ENCODE peak calls at places on chromosome 16, in seven cellular contexts. One of them, this sample, is unnamed.

GRCh38 chr16:87834668-87835473 is 34.4 kb downstream of the SLC7A5 start:
- DNase-seq in neuronal stem cell: no peak
- DNase-seq in IMR-90: peak; percentile 65
- DNase-seq in hepatocyte: peak; percentile 81
- DNase-seq in GM23338: no peak
- DNase-seq in mammary epithelial cell: no peak
- DNase-seq in neural progenitor cell: no peak
- DNase-seq in this sample: no peak

GRCh38 chr16:2250652-2251280 is 621 bp downstream of the ECI1 start:
- DNase-seq in GM23338: peak; percentile 47
- DNase-seq in hepatocyte: no peak
- DNase-seq in IMR-90: no peak
- DNase-seq in neuronal stem cell: peak; percentile 24
- DNase-seq in mammary epithelial cell: peak; percentile 53
- DNase-seq in neural progenitor cell: no peak
- DNase-seq in this sample: no peak

GRCh38 chr16:4386951-4387565 is 15.4 kb downstream of the VASN start:
- DNase-seq in hepatocyte: no peak
- DNase-seq in neural progenitor cell: no peak
- DNase-seq in GM23338: no peak
- DNase-seq in IMR-90: no peak
- DNase-seq in neuronal stem cell: no peak
- DNase-seq in mammary epithelial cell: no peak
- DNase-seq in this sample: no peak

GRCh38 chr16:28163699-28164584 is 47.8 kb downstream of the XPO6 start:
- DNase-seq in IMR-90: peak; percentile 73
- DNase-seq in GM23338: no peak
- DNase-seq in mammary epithelial cell: no peak
- DNase-seq in neural progenitor cell: no peak
- DNase-seq in neuronal stem cell: no peak
- DNase-seq in hepatocyte: no peak
- DNase-seq in this sample: no peak

GRCh38 chr16:48082516-48082915 is 73.3 kb downstream of the ABCC12 start:
- DNase-seq in hepatocyte: no peak
- DNase-seq in neural progenitor cell: no peak
- DNase-seq in IMR-90: peak; percentile 32
- DNase-seq in mammary epithelial cell: no peak
- DNase-seq in GM23338: no peak
- DNase-seq in neuronal stem cell: no peak
- DNase-seq in this sample: no peak

GRCh38 chr16:19113577-19114358 is at the start of gene ITPRIPL2:
- DNase-seq in mammary epithelial cell: peak; percentile 80
- DNase-seq in neural progenitor cell: peak; percentile 76
- DNase-seq in GM23338: peak; percentile 76
- DNase-seq in hepatocyte: peak; percentile 89
- DNase-seq in neuronal stem cell: peak; percentile 48
- DNase-seq in IMR-90: peak; percentile 85
- DNase-seq in this sample: no peak

GRCh38 chr16:86584726-86585721 is 6.7 kb downstream of the FOXL1 start:
- DNase-seq in GM23338: no peak
- DNase-seq in hepatocyte: no peak
- DNase-seq in mammary epithelial cell: no peak
- DNase-seq in neuronal stem cell: no peak
- DNase-seq in IMR-90: no peak
- DNase-seq in neural progenitor cell: no peak
- DNase-seq in this sample: no peak

GRCh38 chr16:56316545-56316944 is 108.8 kb downstream of the AMFR start:
- DNase-seq in neuronal stem cell: no peak
- DNase-seq in IMR-90: no peak
- DNase-seq in hepatocyte: no peak
- DNase-seq in neural progenitor cell: no peak
- DNase-seq in GM23338: no peak
- DNase-seq in mammary epithelial cell: no peak
- DNase-seq in this sample: no peak

GRCh38 chr16:67504190-67505021 is 21.1 kb upstream of the AGRP start:
- DNase-seq in IMR-90: peak; percentile 24
- DNase-seq in neural progenitor cell: no peak
- DNase-seq in hepatocyte: no peak
- DNase-seq in GM23338: no peak
- DNase-seq in neuronal stem cell: no peak
- DNase-seq in mammary epithelial cell: no peak
- DNase-seq in this sample: peak; percentile 68

GRCh38 chr16:22664561-22664997 is 149.4 kb upstream of the HS3ST2 start:
- DNase-seq in hepatocyte: no peak
- DNase-seq in neural progenitor cell: no peak
- DNase-seq in IMR-90: no peak
- DNase-seq in neuronal stem cell: no peak
- DNase-seq in GM23338: no peak
- DNase-seq in mammary epithelial cell: no peak
- DNase-seq in this sample: peak; percentile 78

GRCh38 chr16:28064150-28064549 is 636 bp upstream of the GSG1L start:
- DNase-seq in mammary epithelial cell: no peak
- DNase-seq in GM23338: no peak
- DNase-seq in neuronal stem cell: no peak
- DNase-seq in neural progenitor cell: no peak
- DNase-seq in IMR-90: no peak
- DNase-seq in hepatocyte: no peak
- DNase-seq in this sample: no peak

GRCh38 chr16:10988164-10988803 is 43.9 kb downstream of the CLEC16A start:
- DNase-seq in mammary epithelial cell: no peak
- DNase-seq in neural progenitor cell: peak; percentile 35
- DNase-seq in neuronal stem cell: no peak
- DNase-seq in IMR-90: no peak
- DNase-seq in GM23338: peak; percentile 57
- DNase-seq in hepatocyte: no peak
- DNase-seq in this sample: peak; percentile 32

GRCh38 chr16:4734730-4735575 is 616 bp downstream of the DNAAF8 start:
- DNase-seq in neuronal stem cell: peak; percentile 85
- DNase-seq in IMR-90: peak; percentile 70
- DNase-seq in mammary epithelial cell: peak; percentile 61
- DNase-seq in hepatocyte: peak; percentile 95
- DNase-seq in GM23338: peak; percentile 93
- DNase-seq in neural progenitor cell: peak; percentile 96
- DNase-seq in this sample: peak; percentile 93

GRCh38 chr16:54605536-54606066 is 319.0 kb upstream of the IRX3 start:
- DNase-seq in neural progenitor cell: no peak
- DNase-seq in GM23338: no peak
- DNase-seq in neuronal stem cell: no peak
- DNase-seq in hepatocyte: no peak
- DNase-seq in mammary epithelial cell: no peak
- DNase-seq in IMR-90: no peak
- DNase-seq in this sample: no peak

GRCh38 chr16:23469814-23470213 is 16.8 kb upstream of the COG7 start:
- DNase-seq in IMR-90: peak; percentile 54
- DNase-seq in neural progenitor cell: no peak
- DNase-seq in GM23338: no peak
- DNase-seq in mammary epithelial cell: peak; percentile 82
- DNase-seq in neuronal stem cell: no peak
- DNase-seq in hepatocyte: no peak
- DNase-seq in this sample: no peak

GRCh38 chr16:23668873-23669272 is 9.8 kb upstream of the PLK1 start:
- DNase-seq in hepatocyte: no peak
- DNase-seq in IMR-90: no peak
- DNase-seq in neural progenitor cell: no peak
- DNase-seq in neuronal stem cell: no peak
- DNase-seq in GM23338: no peak
- DNase-seq in mammary epithelial cell: no peak
- DNase-seq in this sample: no peak

GRCh38 chr16:57892041-57892440 is 78.9 kb downstream of the CNGB1 start:
- DNase-seq in hepatocyte: no peak
- DNase-seq in mammary epithelial cell: peak; percentile 88
- DNase-seq in IMR-90: peak; percentile 69
- DNase-seq in neural progenitor cell: no peak
- DNase-seq in neuronal stem cell: no peak
- DNase-seq in GM23338: no peak
- DNase-seq in this sample: no peak

GRCh38 chr16:86910146-86910805 is 331.9 kb downstream of the FOXL1 start:
- DNase-seq in mammary epithelial cell: no peak
- DNase-seq in IMR-90: no peak
- DNase-seq in GM23338: no peak
- DNase-seq in neuronal stem cell: no peak
- DNase-seq in neural progenitor cell: no peak
- DNase-seq in hepatocyte: peak; percentile 41
- DNase-seq in this sample: no peak

GRCh38 chr16:154223-155030 is 2.0 kb downstream of the HBZ start:
- DNase-seq in neural progenitor cell: peak; percentile 71
- DNase-seq in hepatocyte: no peak
- DNase-seq in GM23338: peak; percentile 69
- DNase-seq in IMR-90: peak; percentile 25
- DNase-seq in neuronal stem cell: peak; percentile 59
- DNase-seq in mammary epithelial cell: peak; percentile 46
- DNase-seq in this sample: peak; percentile 44

DNA sequence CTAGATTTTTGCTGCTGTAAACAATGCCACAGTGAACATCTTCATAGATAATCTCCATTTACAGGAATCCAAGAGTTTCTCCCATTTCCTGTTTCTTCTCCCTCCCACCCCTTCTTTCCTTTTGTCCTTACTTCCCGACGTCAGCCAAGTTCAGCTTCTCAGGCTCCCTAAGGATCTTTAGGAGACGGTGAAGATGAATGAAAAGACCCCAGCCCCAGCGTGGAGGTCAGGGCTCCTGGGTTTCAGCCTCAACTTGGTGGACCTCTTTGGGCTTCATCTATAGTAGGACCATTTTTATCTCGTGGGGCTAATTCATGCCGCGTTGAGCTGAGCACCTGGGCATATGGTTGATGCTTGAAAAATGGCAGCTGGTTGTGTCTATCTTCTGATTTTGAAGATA is 32.1 kb downstream of the CMIP start:
- DNase-seq in mammary epithelial cell: no peak
- DNase-seq in GM23338: no peak
- DNase-seq in hepatocyte: no peak
- DNase-seq in neuronal stem cell: no peak
- DNase-seq in neural progenitor cell: no peak
- DNase-seq in IMR-90: no peak
- DNase-seq in this sample: no peak
- H3K4me1 ChIP-seq in mammary epithelial cell: no peaks in the 10 kb centered on the region
- H3K4me1 ChIP-seq in GM23338: peaks cover 8% of the 10 kb centered on the region
- H3K4me1 ChIP-seq in hepatocyte: peaks cover 8% of the 10 kb centered on the region
- H3K4me1 ChIP-seq in neuronal stem cell: peaks cover 15% of the 10 kb centered on the region
- H3K4me1 ChIP-seq in neural progenitor cell: peaks cover 9% of the 10 kb centered on the region
- H3K4me1 ChIP-seq in IMR-90: peaks cover 16% of the 10 kb centered on the region
- H3K4me1 ChIP-seq in this sample: peaks cover 60% of the 10 kb centered on the region

GRCh38 chr16:20676867-20677266 is 20.6 kb downstream of the ACSM1 start:
- DNase-seq in IMR-90: no peak
- DNase-seq in hepatocyte: no peak
- DNase-seq in neuronal stem cell: no peak
- DNase-seq in neural progenitor cell: no peak
- DNase-seq in mammary epithelial cell: no peak
- DNase-seq in GM23338: no peak
- DNase-seq in this sample: no peak

GRCh38 chr16:20675488-20676267 is 21.8 kb downstream of the ACSM1 start:
- DNase-seq in mammary epithelial cell: peak; percentile 74
- DNase-seq in neuronal stem cell: no peak
- DNase-seq in hepatocyte: peak; percentile 69
- DNase-seq in GM23338: peak; percentile 96
- DNase-seq in IMR-90: no peak
- DNase-seq in neural progenitor cell: peak; percentile 15
- DNase-seq in this sample: no peak

GRCh38 chr16:20676268-20676828 is 21.1 kb downstream of the ACSM1 start:
- DNase-seq in IMR-90: no peak
- DNase-seq in neuronal stem cell: no peak
- DNase-seq in GM23338: no peak
- DNase-seq in neural progenitor cell: no peak
- DNase-seq in mammary epithelial cell: peak; percentile 19
- DNase-seq in hepatocyte: no peak
- DNase-seq in this sample: no peak

GRCh38 chr16:20673882-20674683 is 23.4 kb downstream of the ACSM1 start:
- DNase-seq in neuronal stem cell: no peak
- DNase-seq in IMR-90: no peak
- DNase-seq in neural progenitor cell: no peak
- DNase-seq in GM23338: no peak
- DNase-seq in mammary epithelial cell: no peak
- DNase-seq in hepatocyte: no peak
- DNase-seq in this sample: no peak

GRCh38 chr16:20674684-20675487 is 22.6 kb downstream of the ACSM1 start:
- DNase-seq in IMR-90: no peak
- DNase-seq in neuronal stem cell: no peak
- DNase-seq in mammary epithelial cell: peak; percentile 15
- DNase-seq in neural progenitor cell: peak; percentile 18
- DNase-seq in hepatocyte: no peak
- DNase-seq in GM23338: peak; percentile 37
- DNase-seq in this sample: no peak
- H2AFZ ChIP-seq in IMR-90: no peak overlapping the region
- H2AFZ ChIP-seq in neuronal stem cell: peak overlapping the region; percentile 50
- H2AFZ ChIP-seq in mammary epithelial cell: peak overlapping the region; percentile 94
- H2AFZ ChIP-seq in neural progenitor cell: peak overlapping the region; percentile 64
- H2AFZ ChIP-seq in hepatocyte: peak overlapping the region; percentile 42
- H2AFZ ChIP-seq in GM23338: peak overlapping the region; percentile 93
- H2AFZ ChIP-seq in this sample: no peak overlapping the region

GRCh38 chr16:12160815-12161550 is 184.4 kb downstream of the SNX29 start:
- DNase-seq in hepatocyte: no peak
- DNase-seq in neuronal stem cell: no peak
- DNase-seq in GM23338: no peak
- DNase-seq in IMR-90: no peak
- DNase-seq in mammary epithelial cell: no peak
- DNase-seq in neural progenitor cell: no peak
- DNase-seq in this sample: no peak

GRCh38 chr16:12158428-12158827 is 181.9 kb downstream of the SNX29 start:
- DNase-seq in IMR-90: peak; percentile 88
- DNase-seq in mammary epithelial cell: peak; percentile 83
- DNase-seq in neural progenitor cell: no peak
- DNase-seq in neuronal stem cell: no peak
- DNase-seq in hepatocyte: no peak
- DNase-seq in GM23338: no peak
- DNase-seq in this sample: no peak

GRCh38 chr16:12159028-12159427 is 182.5 kb downstream of the SNX29 start:
- DNase-seq in neuronal stem cell: no peak
- DNase-seq in IMR-90: no peak
- DNase-seq in hepatocyte: no peak
- DNase-seq in mammary epithelial cell: no peak
- DNase-seq in neural progenitor cell: no peak
- DNase-seq in GM23338: no peak
- DNase-seq in this sample: no peak

GRCh38 chr16:12159672-12160071 is 183.1 kb downstream of the SNX29 start:
- DNase-seq in neural progenitor cell: no peak
- DNase-seq in GM23338: no peak
- DNase-seq in hepatocyte: no peak
- DNase-seq in mammary epithelial cell: no peak
- DNase-seq in IMR-90: no peak
- DNase-seq in neuronal stem cell: no peak
- DNase-seq in this sample: no peak

GRCh38 chr16:12160249-12160648 is 183.7 kb downstream of the SNX29 start:
- DNase-seq in neuronal stem cell: no peak
- DNase-seq in mammary epithelial cell: no peak
- DNase-seq in GM23338: no peak
- DNase-seq in hepatocyte: no peak
- DNase-seq in neural progenitor cell: no peak
- DNase-seq in IMR-90: no peak
- DNase-seq in this sample: no peak
- H3K27ac ChIP-seq in neuronal stem cell: no peak overlapping the region
- H3K27ac ChIP-seq in mammary epithelial cell: no peak overlapping the region
- H3K27ac ChIP-seq in GM23338: no peak overlapping the region
- H3K27ac ChIP-seq in hepatocyte: no peak overlapping the region
- H3K27ac ChIP-seq in neural progenitor cell: no peak overlapping the region
- H3K27ac ChIP-seq in IMR-90: no peak overlapping the region
- H3K27ac ChIP-seq in this sample: no peak overlapping the region

DNA sequence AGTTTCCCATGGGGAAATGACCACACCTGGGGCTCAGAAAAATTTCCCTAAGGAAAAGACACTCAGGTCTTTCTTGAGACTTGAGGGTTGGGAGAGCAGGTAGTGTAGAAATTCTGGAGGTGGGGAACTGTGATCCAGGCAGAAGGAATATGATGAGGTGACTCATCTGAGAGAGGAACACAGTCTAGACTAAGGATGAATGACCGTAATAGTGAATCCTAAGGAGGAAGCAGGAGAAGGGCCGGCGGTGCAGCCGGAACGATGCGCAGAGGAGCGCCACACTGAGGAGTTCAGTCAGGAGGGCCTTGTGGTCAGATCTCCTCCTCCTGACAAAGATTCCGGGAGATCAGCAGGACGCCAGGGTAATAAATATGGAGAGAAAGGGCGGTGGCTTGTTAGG is 135.7 kb downstream of the PARN start:
- DNase-seq in neural progenitor cell: no peak
- DNase-seq in GM23338: no peak
- DNase-seq in hepatocyte: no peak
- DNase-seq in neuronal stem cell: no peak
- DNase-seq in mammary epithelial cell: no peak
- DNase-seq in IMR-90: no peak
- DNase-seq in this sample: no peak
- H3K4me1 ChIP-seq in neural progenitor cell: peaks cover 22% of the 10 kb centered on the region
- H3K4me1 ChIP-seq in GM23338: peaks cover 29% of the 10 kb centered on the region
- H3K4me1 ChIP-seq in hepatocyte: peaks cover 32% of the 10 kb centered on the region
- H3K4me1 ChIP-seq in neuronal stem cell: peaks cover 22% of the 10 kb centered on the region
- H3K4me1 ChIP-seq in mammary epithelial cell: peaks cover 21% of the 10 kb centered on the region
- H3K4me1 ChIP-seq in IMR-90: peaks cover 3% of the 10 kb centered on the region
- H3K4me1 ChIP-seq in this sample: no peaks in the 10 kb centered on the region